ENCODE peak calls at places on chromosomes 4 and X, in four cellular contexts. S is Caco-2, N is aorta, L is ovary. I is an unnamed sample.

GRCh38 chr4:119070301-119070700 is 65.3 kb upstream of the MYOZ2 start:
- DNase-seq in L (no peak), S (peak; percentile 30), N (no peak), I (no peak)

GRCh38 chr4:119690871-119691270 is 62.3 kb upstream of the PDE5A start:
- DNase-seq in S (no peak), L (no peak), N (no peak), I (no peak)

GRCh38 chr4:5804656-5805055 is 88.2 kb downstream of the CRMP1 start:
- DNase-seq in N (peak; percentile 46), L (no peak), S (no peak), I (no peak)

GRCh38 chr4:1753692-1754311 is 32.5 kb downstream of the TACC3 start:
- DNase-seq in N (no peak), S (no peak), L (no peak), I (no peak)

GRCh38 chr4:106671711-106672110 is 303.1 kb upstream of the GIMD1 start:
- DNase-seq in S (no peak), L (no peak), N (no peak), I (peak; percentile 23)

GRCh38 chrX:70434352-70434866 is 10.2 kb upstream of the DLG3 start:
- DNase-seq in S (peak; percentile 86), L (peak; percentile 90), N (peak; percentile 94), I (peak; percentile 80)

GRCh38 chr4:148163011-148163410 is 279.2 kb downstream of the NR3C2 start:
- DNase-seq in N (no peak), S (peak; percentile 18), L (no peak), I (no peak)

GRCh38 chrX:78064152-78064551 is 39.9 kb upstream of the PGK1 start:
- DNase-seq in S (no peak), L (no peak), N (no peak), I (no peak)

GRCh38 chr4:121698119-121698732 is 1.4 kb upstream of the ANXA5 start:
- DNase-seq in N (no peak), L (peak; percentile 47), S (no peak), I (no peak)

GRCh38 chr4:20272411-20272872 is 20.7 kb downstream of the SLIT2 start:
- DNase-seq in N (no peak), S (no peak), L (no peak), I (peak; percentile 64)

GRCh38 chrX:77595848-77596247 is 148.7 kb downstream of the FGF16 start:
- DNase-seq in S (no peak), L (no peak), N (no peak), I (no peak)

GRCh38 chr4:142874684-142875083 is 28.6 kb upstream of the INPP4B start:
- DNase-seq in L (no peak), N (no peak), S (no peak), I (no peak)

GRCh38 chr4:109914356-109914755 is 1.7 kb downstream of the EGF start:
- DNase-seq in S (no peak), N (no peak), L (no peak), I (no peak)
- H3K4me3 ChIP-seq in S (no peak overlapping the region), N (no peak overlapping the region), L (no peak overlapping the region), I (no peak overlapping the region)

DNA sequence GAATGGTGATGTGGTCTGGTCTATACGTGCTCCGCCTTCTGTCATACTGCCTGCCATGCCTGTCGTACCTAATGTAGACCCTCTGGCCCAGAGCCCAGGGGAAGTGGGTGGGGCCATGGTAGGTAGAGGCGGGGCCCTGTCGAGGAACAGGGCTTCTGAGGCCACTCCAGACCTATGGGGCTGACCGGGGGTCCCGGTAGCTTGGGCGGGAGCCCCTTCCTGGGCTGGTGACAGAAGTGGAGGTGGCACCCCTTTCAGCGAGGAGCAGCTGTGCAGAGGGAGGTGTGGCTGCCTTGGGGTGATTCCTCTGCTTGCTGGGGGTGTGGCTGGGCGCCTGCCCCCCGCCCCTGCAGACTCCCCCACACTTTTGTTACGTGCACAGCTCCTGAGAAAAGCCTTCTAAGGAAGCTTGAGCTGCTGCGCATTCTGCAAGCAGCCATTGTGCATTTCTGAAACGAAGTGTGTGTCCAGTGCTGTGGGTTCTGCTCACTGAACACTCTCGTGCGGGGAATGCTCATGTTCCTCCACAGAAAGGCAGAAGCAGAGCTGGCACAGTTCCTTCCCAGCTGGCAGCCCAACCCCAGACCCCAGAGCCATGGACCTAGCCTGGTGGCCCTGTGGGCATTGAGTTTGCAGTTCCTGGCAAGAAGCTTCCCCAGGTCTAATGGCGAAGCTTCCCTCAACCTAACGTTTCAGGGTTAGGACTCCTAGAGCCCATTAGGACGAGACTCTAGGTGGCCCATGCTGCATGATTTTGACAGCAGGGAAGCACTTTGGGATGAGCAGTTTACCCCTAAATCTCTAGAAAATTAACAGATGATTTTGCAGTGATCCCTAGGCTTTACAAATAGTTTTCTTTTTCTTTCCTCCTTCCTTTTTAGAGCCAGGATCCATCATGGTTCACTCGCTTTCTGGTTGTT is 72.7 kb upstream of the HGFAC start:
- DNase-seq in S (no peak), L (no peak), N (no peak), I (no peak)
- H3K4me3 ChIP-seq in S (no peak overlapping the region), L (no peak overlapping the region), N (no peak overlapping the region), I (peak overlapping the region; percentile 28)

DNA sequence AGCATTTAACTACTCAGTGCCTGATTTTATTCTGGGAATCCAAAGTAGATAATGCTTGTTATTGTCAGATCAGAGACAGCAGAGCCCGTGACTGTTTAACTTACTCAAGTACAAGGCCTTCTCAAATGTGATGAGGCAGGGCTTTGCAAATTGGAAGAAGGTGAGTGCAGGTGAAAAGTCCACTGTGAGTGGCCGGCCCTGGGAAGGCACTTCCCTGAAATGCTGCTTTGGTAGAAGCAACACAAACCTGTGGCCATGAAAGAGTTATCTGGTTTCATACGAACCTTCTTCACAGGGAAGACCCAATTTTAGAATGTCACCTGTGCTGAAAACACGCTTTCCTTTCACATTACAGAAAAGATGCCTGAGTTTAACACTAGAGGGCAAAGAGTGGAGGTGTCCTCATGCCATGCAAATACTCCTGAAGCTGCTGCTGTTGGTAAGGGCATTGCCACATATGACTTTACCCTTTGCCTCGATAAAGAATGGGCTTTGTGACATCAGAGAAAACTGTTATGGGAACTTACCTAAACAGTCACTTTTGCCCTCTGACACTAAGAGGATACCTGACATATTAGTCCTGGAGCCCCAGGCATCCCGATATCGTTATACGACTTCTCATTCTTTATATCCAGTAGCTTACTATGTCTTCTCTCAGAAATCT is 8.0 kb downstream of the PPARGC1A start:
- DNase-seq in N (no peak), S (no peak), L (no peak), I (no peak)
- H3K4me3 ChIP-seq in N (no peak overlapping the region), S (no peak overlapping the region), L (no peak overlapping the region), I (no peak overlapping the region)

GRCh38 chr4:41939016-41939623 is 3.9 kb downstream of the TMEM33 start:
- DNase-seq in L (no peak), N (no peak), S (no peak), I (no peak)
- H3K4me3 ChIP-seq in L (no peak overlapping the region), N (no peak overlapping the region), S (no peak overlapping the region), I (no peak overlapping the region)

GRCh38 chr4:89411539-89411938 is 103.9 kb upstream of the GPRIN3 start:
- DNase-seq in L (no peak), N (no peak), S (no peak), I (no peak)

GRCh38 chr4:89413518-89413917 is 105.9 kb upstream of the GPRIN3 start:
- DNase-seq in N (no peak), L (no peak), S (no peak), I (no peak)

GRCh38 chr4:89410687-89411086 is 103.1 kb upstream of the GPRIN3 start:
- DNase-seq in N (no peak), L (no peak), S (no peak), I (peak; percentile 32)
- H3K4me3 ChIP-seq in N (no peak overlapping the region), L (no peak overlapping the region), S (no peak overlapping the region), I (no peak overlapping the region)

DNA sequence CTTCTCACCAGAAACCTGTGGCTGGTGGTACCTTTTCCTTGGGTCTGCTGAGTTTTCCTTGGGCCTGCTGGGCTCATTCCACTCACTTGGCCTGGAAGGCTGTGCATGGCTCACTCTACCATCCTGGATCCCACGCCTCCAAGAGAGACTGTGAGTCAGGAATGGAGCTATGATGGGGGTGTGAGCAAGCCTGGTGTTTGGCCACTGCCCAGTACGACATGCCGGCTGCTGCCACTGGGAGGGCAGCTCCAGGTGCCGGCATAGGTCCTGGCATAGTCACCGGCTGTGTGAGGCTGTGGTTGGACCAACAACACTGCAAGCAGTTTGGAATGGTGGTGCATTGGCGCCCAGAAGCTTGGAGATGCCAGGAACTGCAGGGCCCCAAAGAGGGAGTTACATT is 721.7 kb downstream of the PCDH18 start:
- DNase-seq in S (no peak), N (no peak), L (no peak), I (peak; percentile 1)
- H3K4me3 ChIP-seq in S (no peak overlapping the region), N (no peak overlapping the region), L (no peak overlapping the region), I (no peak overlapping the region)

DNA sequence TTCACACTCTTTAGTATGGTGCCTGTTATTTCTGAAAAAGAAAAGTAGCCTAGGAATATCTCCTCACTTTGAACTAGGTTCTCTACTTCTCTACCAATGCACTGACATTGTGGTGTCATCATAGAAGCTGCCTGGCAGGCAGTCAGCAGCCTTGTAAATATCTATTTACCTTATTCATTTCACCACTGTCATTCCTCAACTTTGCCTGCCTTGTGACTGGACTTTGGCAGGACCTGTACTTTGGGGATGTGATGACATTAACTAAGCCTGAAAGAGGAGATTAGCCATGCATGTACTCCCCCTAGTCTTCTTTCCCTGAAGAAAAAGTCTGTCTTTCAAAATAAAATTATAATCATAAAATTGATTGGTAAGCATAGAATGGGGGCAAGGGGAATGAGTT is 207.2 kb downstream of the ARAP2 start:
- DNase-seq in S (no peak), L (no peak), N (no peak), I (no peak)
- H3K4me3 ChIP-seq in S (no peak overlapping the region), L (no peak overlapping the region), N (no peak overlapping the region), I (no peak overlapping the region)

GRCh38 chr4:57076646-57077045 is 33.5 kb downstream of the IGFBP7 start:
- DNase-seq in L (no peak), N (no peak), S (no peak), I (no peak)

GRCh38 chr4:57080781-57081650 is 29.2 kb downstream of the IGFBP7 start:
- DNase-seq in S (peak; percentile 39), N (peak; percentile 78), L (no peak), I (peak; percentile 99)

GRCh38 chr4:57081651-57082349 is 28.4 kb downstream of the IGFBP7 start:
- DNase-seq in N (no peak), S (no peak), L (no peak), I (no peak)

GRCh38 chr4:57077550-57078311 is 32.5 kb downstream of the IGFBP7 start:
- DNase-seq in S (no peak), L (no peak), N (no peak), I (peak; percentile 82)

GRCh38 chr4:57078685-57079521 is 31.3 kb downstream of the IGFBP7 start:
- DNase-seq in N (peak; percentile 68), L (no peak), S (peak; percentile 72), I (peak; percentile 85)
- H3K4me3 ChIP-seq in N (no peak overlapping the region), L (no peak overlapping the region), S (peak overlapping the region; percentile 24), I (no peak overlapping the region)

GRCh38 chr4:145934434-145935047 is 4.1 kb downstream of the ZNF827 start:
- DNase-seq in N (no peak), L (no peak), S (no peak), I (no peak)
- H3K4me3 ChIP-seq in N (no peak overlapping the region), L (no peak overlapping the region), S (no peak overlapping the region), I (no peak overlapping the region)

GRCh38 chr4:168837922-168838321 is 172.1 kb downstream of the CBR4 start:
- DNase-seq in N (no peak), L (no peak), S (no peak), I (no peak)
- H3K4me3 ChIP-seq in N (peak overlapping the region; percentile 51), L (no peak overlapping the region), S (no peak overlapping the region), I (no peak overlapping the region)